ENCODE peak calls at places on chromosomes 11 and 22, in six cellular contexts. L, S, G, Y, C and Q are unnamed samples.

GRCh38 chr22:44448271-44448780 is 49.7 kb downstream of the RTL6 start:
- DNase-seq in L (peak; percentile 92), S (no peak), G (peak; percentile 94), Y (peak; percentile 96), C (peak; percentile 49), Q (no peak)

GRCh38 chr11:848988-849824 is 6.6 kb downstream of the TSPAN4 start:
- DNase-seq in L (no peak), S (no peak), G (no peak), Y (no peak), C (peak; percentile 98), Q (no peak)

GRCh38 chr11:125114518-125114917 is 3.1 kb upstream of the TMEM218 start:
- DNase-seq in L (peak; percentile 20), S (no peak), G (peak; percentile 15), Y (no peak), C (no peak), Q (no peak)

GRCh38 chr11:88179966-88180629 is 4.9 kb upstream of the RAB38 start:
- DNase-seq in L (peak; percentile 94), S (no peak), G (peak; percentile 59), Y (peak; percentile 25), C (no peak), Q (no peak)

GRCh38 chr11:118438314-118438931 is 2.1 kb downstream of the KMT2A start:
- DNase-seq in L (peak; percentile 78), S (peak; percentile 77), G (peak; percentile 81), Y (peak; percentile 86), C (peak; percentile 53), Q (peak; percentile 82)

GRCh38 chr22:23061471-23062280 is 8.6 kb upstream of the GNAZ start:
- DNase-seq in L (no peak), S (no peak), G (no peak), Y (no peak), C (peak; percentile 5), Q (no peak)

GRCh38 chr22:17781319-17782031 is 7.2 kb upstream of the BID start:
- DNase-seq in L (peak; percentile 93), S (peak; percentile 48), G (peak; percentile 80), Y (peak; percentile 89), C (peak; percentile 57), Q (peak; percentile 89)

GRCh38 chr11:62671272-62671603 is 235 bp upstream of the UQCC3 start:
- DNase-seq in L (no peak), S (no peak), G (peak; percentile 41), Y (no peak), C (no peak), Q (no peak)

GRCh38 chr22:27113211-27114030 is 456.0 kb downstream of the MIAT start:
- DNase-seq in L (peak; percentile 87), S (no peak), G (peak; percentile 89), Y (peak; percentile 96), C (no peak), Q (no peak)

GRCh38 chr11:80167766-80168165 is 726.9 kb upstream of the TENM4 start:
- DNase-seq in L (peak; percentile 15), S (no peak), G (no peak), Y (no peak), C (no peak), Q (no peak)

GRCh38 chr11:282630-283360 is 4.6 kb downstream of the NLRP6 start:
- DNase-seq in L (no peak), S (no peak), G (no peak), Y (no peak), C (peak; percentile 40), Q (no peak)

GRCh38 chr11:111548542-111548941 is 8.0 kb downstream of the LAYN start:
- DNase-seq in L (peak; percentile 35), S (no peak), G (no peak), Y (no peak), C (no peak), Q (no peak)

GRCh38 chr11:119095066-119095880 is 6.4 kb downstream of the DPAGT1 start:
- DNase-seq in L (peak; percentile 100), S (peak; percentile 100), G (peak; percentile 99), Y (peak; percentile 100), C (peak; percentile 96), Q (peak; percentile 100)

GRCh38 chr11:90737328-90738050 is 514.6 kb upstream of the CHORDC1 start:
- DNase-seq in L (no peak), S (no peak), G (no peak), Y (no peak), C (no peak), Q (no peak)

GRCh38 chr11:95337972-95338429 is 107.0 kb upstream of the SESN3 start:
- DNase-seq in L (no peak), S (no peak), G (no peak), Y (no peak), C (no peak), Q (no peak)

GRCh38 chr11:108870373-108871020 is 205.6 kb downstream of the DDX10 start:
- DNase-seq in L (peak; percentile 65), S (no peak), G (peak; percentile 78), Y (peak; percentile 74), C (no peak), Q (no peak)

GRCh38 chr11:14764899-14765527 is 121.4 kb downstream of the PDE3B start:
- DNase-seq in L (no peak), S (peak; percentile 92), G (no peak), Y (peak; percentile 92), C (peak; percentile 21), Q (peak; percentile 97)

GRCh38 chr11:60065801-60066200 is 9.3 kb downstream of the MS4A3 start:
- DNase-seq in L (no peak), S (no peak), G (no peak), Y (no peak), C (no peak), Q (no peak)
- H3K4me3 ChIP-seq in L (no peak overlapping the region), S (no peak overlapping the region), G (no peak overlapping the region), Y (no peak overlapping the region), C (no peak overlapping the region), Q (no peak overlapping the region)

DNA sequence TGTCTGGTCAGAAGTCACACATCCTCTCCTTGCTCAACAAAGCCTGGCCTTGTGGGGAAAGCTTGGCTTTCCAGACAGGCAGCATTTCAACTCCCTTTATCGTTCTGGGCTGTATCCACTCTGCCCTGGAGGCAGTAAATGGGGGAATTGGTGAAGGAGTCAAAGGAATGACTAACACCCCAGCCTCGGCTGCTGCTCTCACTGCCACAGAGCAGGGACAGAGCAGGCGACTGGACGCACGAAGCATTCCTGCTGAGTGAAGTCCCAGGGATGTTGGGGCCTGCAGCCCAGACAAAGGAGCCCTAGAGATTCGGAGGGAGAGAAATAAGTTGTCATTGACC is 52.7 kb downstream of the WNT11 start:
- DNase-seq in L (peak; percentile 78), S (no peak), G (no peak), Y (peak; percentile 14), C (no peak), Q (no peak)
- H3K4me3 ChIP-seq in L (no peak overlapping the region), S (no peak overlapping the region), G (no peak overlapping the region), Y (no peak overlapping the region), C (no peak overlapping the region), Q (no peak overlapping the region)

DNA sequence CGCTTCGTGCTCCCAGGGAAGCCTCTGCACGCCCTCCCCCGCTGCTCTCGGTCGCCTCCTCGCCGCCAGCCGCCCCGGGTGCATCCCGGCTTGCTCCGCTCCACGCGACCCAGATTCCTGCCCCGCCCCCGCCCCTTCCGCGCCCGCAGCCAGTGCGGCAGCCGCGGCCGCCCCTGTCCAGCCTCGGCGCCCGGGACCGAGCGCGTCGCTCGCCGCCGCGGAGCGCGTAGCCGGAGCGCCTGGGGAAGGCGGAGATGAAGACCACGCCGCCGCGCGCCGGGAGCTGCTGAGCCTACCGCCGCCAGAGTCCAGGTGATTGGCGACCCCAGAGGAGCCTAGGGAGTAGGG is at the start of gene ELMOD1:
- DNase-seq in L (peak; percentile 40), S (peak; percentile 21), G (peak; percentile 19), Y (peak; percentile 18), C (peak; percentile 90), Q (no peak)
- H3K4me3 ChIP-seq in L (peak within 1 kb of the TSS; percentile 47), S (peak within 1 kb of the TSS; percentile 57), G (peak within 1 kb of the TSS; percentile 51), Y (peak within 1 kb of the TSS; percentile 60), C (peak within 1 kb of the TSS; percentile 73), Q (peak within 1 kb of the TSS; percentile 42)

GRCh38 chr11:74860743-74861142 is 88.1 kb downstream of the XRRA1 start:
- DNase-seq in L (no peak), S (no peak), G (no peak), Y (no peak), C (no peak), Q (no peak)
- H3K4me3 ChIP-seq in L (no peak overlapping the region), S (no peak overlapping the region), G (no peak overlapping the region), Y (no peak overlapping the region), C (no peak overlapping the region), Q (no peak overlapping the region)

GRCh38 chr11:64996710-64997380 is at the start of gene BATF2:
- DNase-seq in L (peak; percentile 32), S (no peak), G (peak; percentile 60), Y (peak; percentile 82), C (peak; percentile 64), Q (no peak)
- H3K4me3 ChIP-seq in L (no peak within 1 kb of the TSS), S (no peak within 1 kb of the TSS), G (no peak within 1 kb of the TSS), Y (peak within 1 kb of the TSS; percentile 42), C (no peak within 1 kb of the TSS), Q (no peak within 1 kb of the TSS)

DNA sequence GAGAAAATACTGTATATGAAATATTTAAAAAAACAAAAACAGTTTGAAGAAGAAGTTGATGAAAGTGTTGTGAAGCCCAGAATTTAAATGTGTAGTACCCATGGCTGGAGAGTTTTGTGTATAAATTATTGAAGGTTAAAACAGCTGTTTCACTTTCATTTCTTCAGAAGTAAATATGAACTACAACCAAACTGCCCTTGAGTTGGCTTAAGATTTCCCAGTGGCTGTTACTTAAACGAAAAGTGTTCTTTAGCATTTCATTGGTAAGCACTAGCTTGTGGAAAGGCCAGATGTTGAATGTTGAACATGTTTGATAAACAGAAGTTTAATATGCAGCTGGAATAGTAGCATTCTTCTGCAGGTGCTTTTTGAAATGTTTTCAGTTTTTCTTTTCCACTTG is 83.3 kb upstream of the TNRC6B start:
- DNase-seq in L (no peak), S (peak; percentile 20), G (no peak), Y (no peak), C (no peak), Q (peak; percentile 10)
- H3K4me3 ChIP-seq in L (no peak overlapping the region), S (peak overlapping the region; percentile 13), G (no peak overlapping the region), Y (no peak overlapping the region), C (no peak overlapping the region), Q (no peak overlapping the region)

GRCh38 chr11:121722431-121723256 is 269.9 kb upstream of the SORL1-AS1 start:
- DNase-seq in L (peak; percentile 20), S (no peak), G (peak; percentile 89), Y (peak; percentile 97), C (peak; percentile 82), Q (no peak)

GRCh38 chr11:121727942-121728341 is 275.2 kb upstream of the SORL1-AS1 start:
- DNase-seq in L (no peak), S (no peak), G (no peak), Y (no peak), C (no peak), Q (no peak)

GRCh38 chr11:121721448-121721847 is 268.7 kb upstream of the SORL1-AS1 start:
- DNase-seq in L (no peak), S (no peak), G (no peak), Y (no peak), C (no peak), Q (no peak)

GRCh38 chr11:121721961-121722360 is 269.2 kb upstream of the SORL1-AS1 start:
- DNase-seq in L (no peak), S (no peak), G (peak; percentile 24), Y (no peak), C (peak; percentile 6), Q (no peak)

GRCh38 chr11:121723261-121723741 is 270.5 kb upstream of the SORL1-AS1 start:
- DNase-seq in L (no peak), S (no peak), G (peak; percentile 15), Y (peak; percentile 74), C (no peak), Q (no peak)
- H3K4me3 ChIP-seq in L (no peak overlapping the region), S (no peak overlapping the region), G (peak overlapping the region; percentile 49), Y (peak overlapping the region; percentile 56), C (no peak overlapping the region), Q (no peak overlapping the region)